ENCODE peak calls at places on chromosomes 16 and 17, in four cellular contexts. I is HepG2, S is GM12878, H is K562. C is an unnamed sample.

GRCh38 chr17:80221401-80221800 is 1.2 kb downstream of the SLC26A11 start:
- DNase-seq in I (no peak), H (no peak), S (no peak), C (no peak)

GRCh38 chr16:69940676-69941075 is 10.5 kb upstream of the CLEC18A start:
- DNase-seq in I (no peak), H (no peak), S (no peak), C (no peak)

GRCh38 chr16:21260870-21261791 is 17.0 kb downstream of the CRYM start:
- DNase-seq in S (no peak), H (peak; percentile 88), I (peak; percentile 99), C (no peak)

GRCh38 chr16:58732545-58733247 is 1.4 kb downstream of the GOT2 start:
- DNase-seq in S (no peak), I (no peak), H (no peak), C (peak; percentile 11)

GRCh38 chr17:40558651-40559015 is 6.6 kb downstream of the CCR7 start:
- DNase-seq in I (no peak), H (no peak), S (no peak), C (no peak)

GRCh38 chr17:56322991-56323390 is 169.7 kb downstream of the ANKFN1 start:
- DNase-seq in H (no peak), S (no peak), I (no peak), C (no peak)

GRCh38 chr16:29312835-29313558 is 93.5 kb downstream of the NPIPB11 start:
- DNase-seq in I (no peak), H (no peak), S (no peak), C (no peak)

GRCh38 chr17:49148171-49148570 is 15.6 kb downstream of the B4GALNT2 start:
- DNase-seq in I (no peak), S (no peak), H (no peak), C (no peak)

GRCh38 chr16:3152022-3152272 is 17.1 kb downstream of the ZNF213 start:
- DNase-seq in I (no peak), H (no peak), S (no peak), C (no peak)

GRCh38 chr17:58669853-58670252 is 22.0 kb downstream of the TEX14 start:
- DNase-seq in H (no peak), S (no peak), I (no peak), C (no peak)

GRCh38 chr17:40443196-40443987 is at the start of gene IGFBP4:
- DNase-seq in S (no peak), I (peak; percentile 69), H (peak; percentile 91), C (peak; percentile 91)

GRCh38 chr16:15033309-15033707 is 22.6 kb downstream of the NTAN1 start:
- DNase-seq in S (no peak), H (no peak), I (no peak), C (no peak)

GRCh38 chr16:65410801-65411200 is 288.9 kb upstream of the CDH11 start:
- DNase-seq in S (no peak), H (no peak), I (no peak), C (no peak)

GRCh38 chr16:79601978-79602609 is 1.6 kb upstream of the MAF start:
- DNase-seq in H (peak; percentile 60), I (peak; percentile 76), S (peak; percentile 13), C (peak; percentile 88)

GRCh38 chr17:82692268-82692667 is 6.2 kb downstream of the RAB40B start:
- DNase-seq in S (no peak), H (no peak), I (no peak), C (no peak)

GRCh38 chr16:11586856-11587642 is at the start of gene LITAF:
- DNase-seq in S (no peak), I (no peak), H (peak; percentile 77), C (peak; percentile 75)

GRCh38 chr17:17050346-17051345 is 8.4 kb downstream of the MPRIP start:
- DNase-seq in I (no peak), H (no peak), S (no peak), C (no peak)

GRCh38 chr17:47703191-47703591 is 9.2 kb downstream of the TBKBP1 start:
- DNase-seq in I (no peak), H (no peak), S (no peak), C (no peak)

GRCh38 chr17:62824290-62825135 is 16.4 kb upstream of the MARCHF10 start:
- DNase-seq in S (no peak), I (peak; percentile 49), H (no peak), C (peak; percentile 89)

GRCh38 chr17:60249517-60249826 is 99.7 kb downstream of the CA4 start:
- DNase-seq in I (no peak), S (no peak), H (no peak), C (no peak)

GRCh38 chr17:28684963-28685362 is 23.0 kb downstream of the SUPT6H start:
- DNase-seq in H (no peak), I (peak; percentile 65), S (no peak), C (no peak)

GRCh38 chr17:20979792-20980083 is 63.1 kb downstream of the USP22 start:
- DNase-seq in H (no peak), S (no peak), I (no peak), C (no peak)

GRCh38 chr17:31678431-31678830 is 180.6 kb downstream of the COPRS start:
- DNase-seq in S (no peak), H (no peak), I (no peak), C (no peak)

GRCh38 chr16:86909359-86910145 is 331.2 kb downstream of the FOXL1 start:
- DNase-seq in H (no peak), I (no peak), S (no peak), C (no peak)

GRCh38 chr16:48862087-48862532 is 252.1 kb upstream of the N4BP1 start:
- DNase-seq in I (no peak), H (peak; percentile 14), S (no peak), C (peak; percentile 60)

GRCh38 chr16:48865511-48865910 is 255.5 kb upstream of the N4BP1 start:
- DNase-seq in S (no peak), I (no peak), H (no peak), C (no peak)

GRCh38 chr16:48860341-48860740 is 250.4 kb upstream of the N4BP1 start:
- DNase-seq in H (no peak), S (no peak), I (no peak), C (no peak)

DNA sequence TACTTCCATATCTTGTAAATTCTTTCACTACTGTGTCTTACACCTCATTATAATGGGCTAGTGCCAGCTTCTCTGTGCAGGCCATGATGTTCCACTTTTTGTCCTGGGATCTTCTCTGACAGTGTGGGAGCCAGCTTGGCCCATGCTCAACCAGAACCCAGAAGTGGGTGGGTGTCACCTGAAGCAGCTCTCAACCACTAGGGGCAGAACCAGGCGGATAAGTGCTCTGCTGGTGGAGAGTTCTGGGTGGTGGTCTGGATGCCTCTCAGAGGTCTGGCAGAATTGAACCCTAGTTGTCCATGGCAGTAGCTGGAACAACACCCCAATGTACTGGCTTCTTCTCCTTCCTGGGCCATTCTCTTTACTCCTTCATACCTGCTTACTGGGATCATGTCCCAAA is 254.1 kb upstream of the N4BP1 start:
- DNase-seq in H (no peak), I (no peak), S (no peak), C (peak; percentile 41)
- TF ChIP-seq CTCF in H (peak; percentile 8), I (no peak), S (no peak), C (peak; percentile 49)

GRCh38 chr16:30659507-30660423 is 1.5 kb downstream of the FBRS start:
- DNase-seq in S (no peak), I (no peak), H (peak; percentile 39), C (peak; percentile 43)

GRCh38 chr16:30662449-30662848 is 4.2 kb downstream of the FBRS start:
- DNase-seq in I (no peak), S (no peak), H (peak; percentile 16), C (no peak)

GRCh38 chr16:30663038-30663437 is 4.8 kb downstream of the FBRS start:
- DNase-seq in S (no peak), I (no peak), H (no peak), C (no peak)

GRCh38 chr16:30658731-30659506 is 688 bp downstream of the FBRS start:
- DNase-seq in I (peak; percentile 96), S (peak; percentile 90), H (peak; percentile 75), C (peak; percentile 94)

DNA sequence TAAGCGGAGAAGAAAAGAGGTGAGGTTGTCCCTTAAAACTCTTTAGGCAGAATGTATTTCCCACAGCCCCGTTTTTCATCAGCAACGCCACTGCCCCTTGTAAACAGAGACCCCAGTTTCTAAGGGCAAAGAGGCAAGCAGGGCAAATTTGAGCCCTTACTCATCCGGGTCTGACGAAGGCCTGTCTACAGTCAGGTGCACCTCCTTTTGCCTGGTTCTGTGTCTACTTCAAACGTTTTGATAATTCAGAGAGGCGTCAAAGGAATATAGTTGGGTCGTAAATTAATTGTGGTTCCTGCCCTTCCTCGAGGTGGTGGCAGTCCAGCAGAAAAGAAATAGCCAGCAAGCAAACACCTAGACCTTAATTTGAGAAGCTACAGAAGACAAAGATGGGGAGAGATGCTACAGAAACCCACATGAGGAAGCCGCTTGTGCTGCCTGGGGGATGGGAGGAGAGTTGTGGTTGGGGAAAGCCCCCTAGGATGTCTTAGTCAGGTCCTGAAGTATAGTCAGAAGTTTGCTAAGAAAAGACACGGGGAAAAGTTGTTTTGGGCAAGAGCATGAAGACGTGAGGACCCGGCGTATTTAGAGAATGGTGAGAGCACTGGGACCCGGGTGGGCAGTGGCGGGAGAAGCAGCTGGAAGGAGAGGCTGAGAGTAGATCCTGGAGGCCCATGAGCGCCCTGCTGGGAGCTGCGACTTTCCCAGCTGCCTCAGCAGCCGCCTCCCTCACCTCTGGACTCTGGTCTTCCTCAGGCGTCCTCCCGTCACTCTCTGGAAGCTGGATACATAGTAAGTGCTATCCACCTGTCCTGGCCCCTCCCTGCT is 2.4 kb downstream of the FBRS start:
- DNase-seq in I (no peak), H (no peak), S (no peak), C (no peak)
- TF ChIP-seq JUNB in I (no peak), H (no peak), S (no peak), C (no peak)

GRCh38 chr16:85481738-85482137 is 131.4 kb upstream of the GSE1 start:
- DNase-seq in H (no peak), I (no peak), S (no peak), C (no peak)

GRCh38 chr16:85479972-85480726 is 133.0 kb upstream of the GSE1 start:
- DNase-seq in H (no peak), I (no peak), S (no peak), C (peak; percentile 69)

GRCh38 chr16:85481206-85481605 is 131.9 kb upstream of the GSE1 start:
- DNase-seq in S (no peak), H (no peak), I (no peak), C (no peak)

GRCh38 chr16:85483424-85483823 is 129.7 kb upstream of the GSE1 start:
- DNase-seq in H (no peak), S (no peak), I (no peak), C (no peak)

DNA sequence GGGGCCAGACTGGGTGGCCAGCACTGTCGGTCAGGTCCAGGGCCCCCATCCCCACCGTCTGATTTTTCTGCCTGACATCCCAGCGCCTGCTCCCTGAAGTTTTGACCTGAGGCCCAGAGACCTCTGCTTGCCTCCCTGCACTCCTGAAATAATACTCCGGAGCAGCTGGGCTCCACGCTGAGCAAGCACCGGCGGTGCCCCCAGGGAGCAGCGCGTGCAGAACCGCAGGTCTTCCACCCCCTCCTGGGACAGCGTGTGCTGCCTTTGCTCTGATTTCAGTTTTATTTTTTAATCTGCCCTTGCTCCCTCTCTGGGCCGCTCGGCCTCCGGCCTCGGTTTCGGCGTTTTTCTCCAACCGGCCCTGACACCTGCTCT is 132.4 kb upstream of the GSE1 start:
- DNase-seq in H (no peak), S (no peak), I (no peak), C (no peak)
- H2AFZ ChIP-seq in H (no peak overlapping the region), S (no peak overlapping the region), I (no peak overlapping the region), C (no peak overlapping the region)

GRCh38 chr17:74457146-74457819 is 9.2 kb upstream of the CD300A start:
- DNase-seq in I (peak; percentile 71), S (no peak), H (peak; percentile 69), C (peak; percentile 89)

GRCh38 chr17:74454197-74455024 is 12.0 kb upstream of the CD300A start:
- DNase-seq in S (no peak), H (no peak), I (peak; percentile 80), C (peak; percentile 92)

GRCh38 chr17:74453665-74454196 is 12.7 kb upstream of the CD300A start:
- DNase-seq in H (peak; percentile 99), I (no peak), S (no peak), C (no peak)

GRCh38 chr17:74452841-74453661 is 13.4 kb upstream of the CD300A start:
- DNase-seq in S (no peak), H (no peak), I (no peak), C (no peak)

GRCh38 chr17:74455025-74455585 is 11.3 kb upstream of the CD300A start:
- DNase-seq in I (no peak), S (no peak), H (no peak), C (peak; percentile 44)
- TF ChIP-seq CTCF in I (no peak), S (no peak), H (no peak), C (no peak)

C was measured in GM23338.